ENCODE peak calls at places on chromosomes 13 and 19, in six cellular contexts. Z is Caco-2; U is tibial nerve; R is stimulated activated CD4-positive, alpha-beta T cell treated with anti-CD3 and anti-CD28 coated beads, Interleukin-2, amount 100 ng/mL, for 48 hours; O is activated T-helper 1 cell treated with anti-CD3 and anti-CD28 coated beads, Interleukin-12 subunit alpha, Interleukin-12 subunit beta, Interleukin-2, Interleukin-4 antibody, amounts not matched to agents 30 ng/mL and 10 ng/mL and 1 ng/mL, durations not matched to agents 14 hours and 24 hours and 36 hours; B is HEK293T. N is an unnamed sample.

GRCh38 chr19:48279747-48280146 is 9.9 kb downstream of the ZNF114 start:
- DNase-seq in B (no peak), O (no peak), U (no peak), R (no peak), Z (no peak), N (no peak)

GRCh38 chr13:49976314-49977258 is 20.3 kb upstream of the TRIM13 start:
- DNase-seq in B (peak), R (peak), Z (peak), U (peak), O (peak), N (peak)

GRCh38 chr19:57583521-57584416 is at the start of gene ZIK1:
- DNase-seq in R (peak), O (peak), Z (no peak), U (peak), B (no peak), N (peak)

GRCh38 chr19:13573268-13573667 is 67.0 kb upstream of the CACNA1A start:
- DNase-seq in B (no peak), O (no peak), Z (no peak), R (no peak), U (no peak), N (no peak)

GRCh38 chr19:3046621-3047306 is 15.5 kb downstream of the TLE5 start:
- DNase-seq in R (no peak), B (peak), O (no peak), Z (no peak), U (peak), N (no peak)

GRCh38 chr13:75687145-75687763 is 51.1 kb downstream of the LMO7 start:
- DNase-seq in U (no peak), B (peak), O (no peak), R (no peak), Z (peak), N (no peak)

GRCh38 chr19:17703823-17704463 is 15.3 kb upstream of the MAP1S start:
- DNase-seq in U (peak), Z (peak), B (peak), O (peak), R (peak), N (peak)

GRCh38 chr13:26457212-26457611 is 100.3 kb upstream of the WASF3 start:
- DNase-seq in O (no peak), R (no peak), Z (no peak), U (no peak), B (no peak), N (no peak)

GRCh38 chr19:6739390-6739883 is at the start of gene TRIP10:
- DNase-seq in R (peak), B (peak), Z (peak), U (peak), O (peak), N (no peak)

GRCh38 chr19:35975608-35976214 is 19.3 kb upstream of the SDHAF1 start:
- DNase-seq in U (no peak), R (no peak), O (no peak), Z (peak), B (peak), N (no peak)

GRCh38 chr13:103403814-103404213 is 337.6 kb upstream of the SLC10A2 start:
- DNase-seq in B (no peak), U (no peak), O (no peak), R (no peak), Z (no peak), N (no peak)

GRCh38 chr19:17522988-17523872 is 11.8 kb downstream of the PGLS start:
- DNase-seq in Z (no peak), U (peak), B (no peak), R (peak), O (peak), N (peak)

GRCh38 chr19:23070353-23070781 is 46.5 kb upstream of the ZNF730 start:
- DNase-seq in Z (no peak), U (no peak), B (no peak), R (no peak), O (no peak), N (no peak)

GRCh38 chr13:98406971-98407370 is 169.9 kb downstream of the STK24 start:
- DNase-seq in B (no peak), Z (no peak), O (no peak), U (no peak), R (no peak), N (no peak)

GRCh38 chr19:45135176-45135575 is 25.6 kb downstream of the NKPD1 start:
- DNase-seq in O (no peak), R (no peak), B (no peak), U (no peak), Z (no peak), N (no peak)

GRCh38 chr19:34336781-34337271 is 28.2 kb upstream of the GPI start:
- DNase-seq in B (peak), Z (peak), U (peak), O (peak), R (peak), N (no peak)

GRCh38 chr19:45159971-45160324 is 834 bp downstream of the NKPD1 start:
- DNase-seq in R (no peak), O (no peak), B (no peak), Z (no peak), U (no peak), N (no peak)

GRCh38 chr13:101773062-101773461 is 320.6 kb downstream of the ITGBL1 start:
- DNase-seq in R (no peak), O (no peak), B (no peak), U (no peak), Z (no peak), N (no peak)

GRCh38 chr13:45119469-45119989 is 781 bp upstream of the GTF2F2 start:
- DNase-seq in O (peak), B (no peak), U (peak), R (peak), Z (peak), N (peak)

GRCh38 chr13:106753241-106753640 is 185.3 kb upstream of the ARGLU1 start:
- DNase-seq in O (no peak), U (no peak), B (peak), Z (no peak), R (no peak), N (no peak)

GRCh38 chr13:70128098-70128497 is 19.8 kb upstream of the KLHL1 start:
- DNase-seq in R (no peak), Z (no peak), O (no peak), U (no peak), B (no peak), N (no peak)

N was measured in CD14-positive monocyte.